ENCODE peak calls at places on chromosomes 4 and X, in nine cellular contexts. I, H, J, E, Z, C, Q, F and U are unnamed samples.

GRCh38 chrX:45449982-45450381 is 249.3 kb upstream of the DIPK2B start:
- DNase-seq in I (no peak), H (no peak), J (peak), E (no peak), Z (no peak), C (peak), Q (no peak), F (no peak), U (peak)

GRCh38 chr4:189237340-189237739 is 703.3 kb upstream of the FRG1 start:
- DNase-seq in I (no peak), H (no peak), J (no peak), E (no peak), Z (no peak), C (no peak), Q (no peak), F (no peak), U (no peak)

GRCh38 chr4:138347561-138347960 is 105.4 kb upstream of the SLC7A11 start:
- DNase-seq in I (no peak), H (no peak), J (no peak), E (no peak), Z (no peak), C (no peak), Q (no peak), F (no peak), U (no peak)

GRCh38 chr4:73593631-73594241 is 26.5 kb downstream of the RASSF6 start:
- DNase-seq in I (no peak), H (no peak), J (peak), E (peak), Z (peak), C (no peak), Q (no peak), F (peak), U (no peak)

GRCh38 chrX:49272426-49272825 is 2.8 kb downstream of the PPP1R3F start:
- DNase-seq in I (no peak), H (no peak), J (no peak), E (no peak), Z (no peak), C (no peak), Q (no peak), F (peak), U (no peak)

GRCh38 chrX:20067709-20068315 is 48.9 kb downstream of the MAP7D2 start:
- DNase-seq in I (no peak), H (peak), J (peak), E (peak), Z (no peak), C (no peak), Q (peak), F (no peak), U (peak)

GRCh38 chrX:100994352-100995281 is 25.1 kb downstream of the ARL13A start:
- DNase-seq in I (no peak), H (no peak), J (peak), E (peak), Z (no peak), C (no peak), Q (no peak), F (no peak), U (no peak)

GRCh38 chrX:11438767-11439166 is 145.6 kb downstream of the AMELX start:
- DNase-seq in I (no peak), H (no peak), J (peak), E (no peak), Z (no peak), C (no peak), Q (no peak), F (no peak), U (no peak)

GRCh38 chrX:76420237-76420636 is 7.3 kb upstream of the MAGEE1 start:
- DNase-seq in I (no peak), H (no peak), J (peak), E (no peak), Z (no peak), C (no peak), Q (no peak), F (peak), U (no peak)

GRCh38 chrX:154411981-154412340 is 622 bp downstream of the TAFAZZIN start:
- DNase-seq in I (peak), H (peak), J (peak), E (peak), Z (peak), C (no peak), Q (no peak), F (peak), U (peak)
- H3K4me3 ChIP-seq in I (peak), H (peak), J (peak), E (peak), Z (peak), C (peak), Q (peak), F (peak), U (peak)

DNA sequence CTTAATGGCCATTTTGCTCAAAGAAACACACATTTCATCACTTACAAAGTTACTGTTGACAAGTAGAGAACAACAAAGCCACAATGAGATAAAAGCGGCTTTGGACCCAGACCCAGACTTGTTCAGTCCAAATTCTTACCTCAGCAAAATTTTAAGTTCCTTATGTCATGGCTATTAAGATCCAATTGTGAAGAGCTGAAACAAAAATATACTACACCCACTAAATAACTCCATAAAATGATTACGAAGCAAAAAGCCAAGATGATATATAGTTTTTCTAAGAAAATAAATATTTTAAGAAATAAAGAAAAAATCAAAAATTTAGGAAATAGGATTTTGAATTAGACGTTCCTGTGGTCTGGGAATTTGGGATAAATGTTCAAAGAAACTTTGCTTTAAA is 137.0 kb upstream of the INPP4B start:
- DNase-seq in I (no peak), H (no peak), J (no peak), E (no peak), Z (no peak), C (no peak), Q (no peak), F (no peak), U (no peak)
- H3K4me3 ChIP-seq in I (no peak), H (no peak), J (no peak), E (no peak), Z (no peak), C (no peak), Q (no peak), F (no peak), U (no peak)

GRCh38 chr4:120049732-120050494 is 16.7 kb downstream of the MAD2L1 start:
- DNase-seq in I (peak), H (peak), J (peak), E (peak), Z (peak), C (peak), Q (peak), F (peak), U (peak)
- H3K4me3 ChIP-seq in I (no peak), H (no peak), J (peak), E (no peak), Z (no peak), C (no peak), Q (peak), F (no peak), U (peak)

GRCh38 chr4:128155231-128155855 is 94.2 kb downstream of the LARP1B start:
- DNase-seq in I (no peak), H (no peak), J (no peak), E (no peak), Z (no peak), C (no peak), Q (no peak), F (no peak), U (no peak)
- H3K4me3 ChIP-seq in I (no peak), H (no peak), J (no peak), E (no peak), Z (no peak), C (no peak), Q (no peak), F (no peak), U (no peak)

DNA sequence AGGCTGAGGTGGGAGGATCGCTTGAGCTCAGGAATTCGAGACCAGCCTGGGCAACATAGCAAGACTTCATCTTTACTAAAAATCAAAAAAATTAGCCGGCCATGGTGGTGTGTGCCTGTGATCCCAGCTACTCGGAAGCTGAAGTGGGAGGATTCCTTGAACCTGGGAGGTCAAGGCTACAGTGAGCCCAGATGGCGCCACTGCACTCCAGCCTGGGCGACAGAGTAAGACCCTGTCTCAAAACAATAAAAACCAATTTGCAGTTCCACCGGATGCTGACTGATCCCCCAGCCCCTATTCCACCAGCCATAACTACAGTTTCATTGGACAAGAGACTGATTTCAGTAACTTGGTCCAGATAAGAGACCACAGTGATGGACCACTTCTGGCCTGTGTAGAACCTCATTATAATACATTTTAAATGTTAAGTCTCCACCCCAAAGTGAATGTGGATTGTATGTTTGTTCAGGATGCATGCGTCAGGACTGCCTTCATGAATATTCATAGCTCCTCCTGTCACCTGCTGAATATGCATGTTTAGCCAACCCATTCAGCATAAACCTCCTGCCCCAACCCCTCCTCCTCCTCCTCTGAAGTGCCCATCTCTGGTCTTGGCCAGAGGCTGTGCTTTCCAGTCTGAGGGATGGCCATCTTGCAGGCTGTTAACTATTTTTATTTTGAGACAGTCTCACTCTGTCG is 2.3 kb upstream of the SLBP start:
- DNase-seq in I (no peak), H (no peak), J (no peak), E (no peak), Z (peak), C (no peak), Q (no peak), F (peak), U (no peak)
- H3K4me3 ChIP-seq in I (no peak), H (no peak), J (no peak), E (no peak), Z (peak), C (no peak), Q (no peak), F (peak), U (peak)

GRCh38 chrX:37745354-37745753 is 34.5 kb upstream of the CYBB start:
- DNase-seq in I (peak), H (peak), J (peak), E (peak), Z (peak), C (peak), Q (peak), F (peak), U (peak)
- H3K4me3 ChIP-seq in I (no peak), H (no peak), J (no peak), E (no peak), Z (no peak), C (no peak), Q (no peak), F (no peak), U (no peak)